ENCODE peak calls at places on chromosomes 13 and 19, in four cellular contexts. Q, T, I and B are unnamed samples.

GRCh38 chr13:23845309-23845708 is 43.9 kb downstream of the MIPEP start:
- DNase-seq in I (no peak), Q (no peak), T (no peak), B (no peak)

GRCh38 chr13:113559901-113560644 is 24.5 kb upstream of the TFDP1 start:
- DNase-seq in I (no peak), Q (peak), T (no peak), B (no peak)

GRCh38 chr19:45234089-45234869 is 10.9 kb downstream of the EXOC3L2 start:
- DNase-seq in T (no peak), Q (peak), I (no peak), B (no peak)

GRCh38 chr19:50833802-50834167 is 411 bp upstream of the KLK15 start:
- DNase-seq in T (no peak), Q (no peak), I (no peak), B (no peak)

GRCh38 chr19:40517248-40517647 is 50.4 kb downstream of the SPTBN4 start:
- DNase-seq in I (no peak), Q (no peak), T (no peak), B (no peak)

GRCh38 chr13:112446347-112446861 is 70.2 kb downstream of the SPACA7 start:
- DNase-seq in Q (peak), T (no peak), I (no peak), B (no peak)

GRCh38 chr13:114101325-114101821 is 31.1 kb downstream of the RASA3 start:
- DNase-seq in Q (no peak), I (no peak), T (peak), B (no peak)

GRCh38 chr19:18856385-18857126 is 24.8 kb downstream of the UPF1 start:
- DNase-seq in I (no peak), T (peak), Q (no peak), B (peak)

GRCh38 chr19:31070676-31071075 is 278.6 kb downstream of the TSHZ3 start:
- DNase-seq in Q (no peak), T (no peak), I (no peak), B (no peak)

GRCh38 chr13:70188567-70188966 is 80.3 kb upstream of the KLHL1 start:
- DNase-seq in I (no peak), T (no peak), Q (no peak), B (no peak)

GRCh38 chr13:112697756-112698655 is 8.2 kb downstream of the ATP11A start:
- DNase-seq in Q (peak), I (no peak), T (peak), B (no peak)

GRCh38 chr13:60851378-60851777 is 454.4 kb downstream of the TDRD3 start:
- DNase-seq in Q (no peak), T (no peak), I (no peak), B (no peak)

GRCh38 chr13:19601749-19602725 is 31.4 kb upstream of the MPHOSPH8 start:
- DNase-seq in I (no peak), Q (peak), T (peak), B (peak)

GRCh38 chr13:90868321-90868920 is 479.1 kb upstream of the MIR17HG start:
- DNase-seq in T (peak), Q (no peak), I (no peak), B (peak)

GRCh38 chr19:14536926-14537692 is 7.7 kb downstream of the TECR start:
- DNase-seq in T (peak), I (no peak), Q (peak), B (peak)

GRCh38 chr13:113979791-113980471 is 6.1 kb upstream of the C13orf46 start:
- DNase-seq in Q (no peak), T (no peak), I (no peak), B (no peak)

GRCh38 chr13:44648392-44649117 is 72.4 kb upstream of the TSC22D1 start:
- DNase-seq in I (no peak), T (no peak), Q (no peak), B (peak)

GRCh38 chr19:44891016-44891882 is at the start of gene TOMM40:
- DNase-seq in I (peak), T (no peak), Q (no peak), B (peak)

GRCh38 chr13:98325724-98326123 is 148.7 kb upstream of the RNF113B start:
- DNase-seq in I (no peak), T (no peak), Q (peak), B (no peak)

GRCh38 chr13:45364876-45365557 is 24.0 kb upstream of the TPT1 start:
- DNase-seq in Q (no peak), T (no peak), I (no peak), B (no peak)

GRCh38 chr13:98998831-98999634 is 21.2 kb upstream of the DOCK9 start:
- DNase-seq in T (no peak), I (no peak), Q (no peak), B (peak)

GRCh38 chr19:6568010-6568411 is 22.9 kb downstream of the CD70 start:
- DNase-seq in Q (no peak), T (no peak), I (no peak), B (no peak)

GRCh38 chr19:2611483-2612464 is 90.7 kb downstream of the GNG7 start:
- DNase-seq in I (no peak), T (no peak), Q (no peak), B (no peak)

GRCh38 chr19:5309438-5310204 is 31.0 kb downstream of the PTPRS start:
- DNase-seq in Q (peak), T (peak), I (peak), B (no peak)

GRCh38 chr13:97226788-97227627 is 4.9 kb downstream of the MBNL2 start:
- DNase-seq in I (no peak), T (no peak), Q (peak), B (peak)

GRCh38 chr19:48342841-48343540 is 17.6 kb downstream of the EMP3 start:
- DNase-seq in T (no peak), I (no peak), Q (no peak), B (peak)

GRCh38 chr19:48629599-48630288 is 7.4 kb downstream of the DBP start:
- DNase-seq in I (peak), T (peak), Q (peak), B (no peak)

GRCh38 chr13:96229356-96229755 is 139.4 kb downstream of the HS6ST3 start:
- DNase-seq in T (peak), Q (peak), I (no peak), B (peak)

GRCh38 chr13:60654405-60654804 is 257.4 kb downstream of the TDRD3 start:
- DNase-seq in Q (no peak), I (peak), T (peak), B (no peak)

GRCh38 chr13:80341771-80342271 is 895 bp upstream of the SPRY2 start:
- DNase-seq in T (peak), Q (peak), I (no peak), B (peak)

GRCh38 chr19:18014197-18014596 is 6.2 kb downstream of the ARRDC2 start:
- DNase-seq in T (no peak), I (no peak), Q (no peak), B (no peak)

GRCh38 chr13:94009696-94010095 is 469.8 kb downstream of the DCT start:
- DNase-seq in Q (no peak), I (no peak), T (peak), B (peak)

GRCh38 chr19:8512115-8512967 is 1.6 kb downstream of the ZNF414 start:
- DNase-seq in Q (peak), T (no peak), I (no peak), B (peak)

GRCh38 chr19:6458695-6459355 is 767 bp downstream of the SLC25A23 start:
- DNase-seq in T (no peak), I (no peak), Q (no peak), B (no peak)